ENCODE peak calls at places on chromosomes 12 and 14, in eight cellular contexts. N is astrocyte of the spinal cord, C is HFF-Myc, L is skeletal muscle cell, B is adipocyte, V is COLO829, K is caudate nucleus, D is T-cell. G is an unnamed sample.

GRCh38 chr12:103858953-103859601 is 18.0 kb upstream of the NT5DC3 start:
- DNase-seq in L (peak), K (no peak), V (peak), C (peak), N (peak), D (no peak), B (peak), G (no peak)

GRCh38 chr12:46698003-46698402 is 127.8 kb downstream of the SLC38A4 start:
- DNase-seq in V (no peak), L (no peak), C (no peak), K (no peak), B (no peak), D (no peak), N (no peak), G (no peak)

GRCh38 chr14:51367600-51367931 is 127.5 kb downstream of the TMX1 start:
- DNase-seq in C (peak), V (no peak), L (peak), B (peak), K (no peak), N (peak), D (no peak), G (no peak)

GRCh38 chr12:107359382-107359781 is 266.0 kb upstream of the CRY1 start:
- DNase-seq in L (no peak), V (no peak), B (peak), D (no peak), C (no peak), N (peak), K (no peak), G (no peak)

GRCh38 chr12:76470028-76470939 is 89.3 kb downstream of the OSBPL8 start:
- DNase-seq in K (peak), C (peak), L (peak), D (no peak), N (peak), B (peak), V (peak), G (peak)

GRCh38 chr12:55806982-55807381 is 10.5 kb downstream of the SARNP start:
- DNase-seq in C (no peak), D (no peak), N (no peak), V (no peak), B (no peak), K (no peak), L (no peak), G (no peak)

GRCh38 chr12:47276253-47277070 is 196.7 kb upstream of the AMIGO2 start:
- DNase-seq in K (no peak), D (peak), V (no peak), L (peak), N (peak), C (peak), B (peak), G (no peak)

GRCh38 chr12:108565976-108566375 is 3.6 kb downstream of the ISCU start:
- DNase-seq in B (peak), V (peak), K (no peak), N (peak), D (peak), C (no peak), L (peak), G (no peak)

GRCh38 chr12:67173258-67173657 is 95.9 kb upstream of the CAND1 start:
- DNase-seq in C (no peak), B (no peak), K (no peak), L (no peak), D (no peak), N (no peak), V (no peak), G (no peak)

GRCh38 chr14:88683119-88683518 is 109.6 kb downstream of the EML5 start:
- DNase-seq in D (no peak), V (no peak), L (no peak), K (no peak), N (no peak), C (peak), B (no peak), G (no peak)

GRCh38 chr14:28542040-28542439 is 224.5 kb upstream of the FOXG1 start:
- DNase-seq in D (no peak), C (no peak), K (no peak), B (peak), V (no peak), L (peak), N (peak), G (no peak)

GRCh38 chr12:130339946-130340345 is 2.3 kb downstream of the PIWIL1 start:
- DNase-seq in K (no peak), L (no peak), N (no peak), C (no peak), V (no peak), B (no peak), D (no peak), G (no peak)

GRCh38 chr12:42854826-42855225 is 265.3 kb upstream of the PRICKLE1 start:
- DNase-seq in L (no peak), B (no peak), V (no peak), D (no peak), K (no peak), N (no peak), C (no peak), G (no peak)

GRCh38 chr12:45234134-45234865 is 18.4 kb downstream of the ANO6 start:
- DNase-seq in L (peak), K (no peak), N (peak), V (peak), D (no peak), B (peak), C (peak), G (peak)

GRCh38 chr12:113837059-113837458 is 129.1 kb downstream of the RBM19 start:
- DNase-seq in V (no peak), K (no peak), C (no peak), D (no peak), B (no peak), L (peak), N (no peak), G (no peak)

GRCh38 chr12:1044697-1045096 is 53.7 kb downstream of the ERC1 start:
- DNase-seq in B (peak), D (no peak), N (peak), C (no peak), K (no peak), V (peak), L (no peak), G (no peak)

GRCh38 chr12:62162214-62162613 is 98.0 kb upstream of the USP15 start:
- DNase-seq in D (no peak), N (no peak), L (no peak), V (no peak), B (no peak), K (no peak), C (no peak), G (no peak)

GRCh38 chr12:107749094-107749493 is 11.8 kb downstream of the PRDM4 start:
- DNase-seq in C (no peak), L (no peak), D (no peak), B (peak), N (peak), K (no peak), V (no peak), G (no peak)

GRCh38 chr12:97512696-97513095 is 50.1 kb downstream of the RMST start:
- DNase-seq in B (no peak), N (no peak), V (no peak), C (no peak), K (no peak), D (no peak), L (no peak), G (no peak)

GRCh38 chr14:35144029-35144428 is 21.7 kb downstream of the PRORP start:
- DNase-seq in V (no peak), D (no peak), C (no peak), N (no peak), B (no peak), K (no peak), L (no peak), G (no peak)

GRCh38 chr12:51393676-51394545 is 2.7 kb upstream of the GALNT6 start:
- DNase-seq in C (peak), L (peak), V (no peak), K (no peak), B (peak), D (peak), N (peak), G (no peak)

GRCh38 chr12:113655919-113656318 is 184.2 kb upstream of the LHX5 start:
- DNase-seq in D (no peak), V (no peak), N (no peak), B (no peak), L (no peak), K (no peak), C (no peak), G (no peak)

GRCh38 chr14:94132285-94132887 is 3.0 kb upstream of the IFI27L2 start:
- DNase-seq in K (peak), D (peak), B (peak), C (no peak), V (peak), N (peak), L (no peak), G (peak)

GRCh38 chr12:9615420-9616135 is 7.9 kb upstream of the KLRB1 start:
- DNase-seq in K (no peak), B (no peak), L (no peak), V (no peak), N (no peak), C (no peak), D (no peak), G (no peak)

GRCh38 chr14:51006781-51007211 is 62.5 kb upstream of the PYGL start:
- DNase-seq in K (peak), D (no peak), B (peak), C (peak), L (peak), N (peak), V (peak), G (peak)

GRCh38 chr14:52961060-52961639 is 10.3 kb upstream of the FERMT2 start:
- DNase-seq in B (peak), K (no peak), C (peak), N (peak), V (peak), D (peak), L (peak), G (peak)

GRCh38 chr12:109598428-109598854 is 24.8 kb downstream of the MVK start:
- DNase-seq in D (no peak), N (no peak), B (no peak), L (no peak), K (no peak), V (no peak), C (no peak), G (no peak)

GRCh38 chr12:14010989-14011388 is 29.6 kb upstream of the GRIN2B start:
- DNase-seq in V (no peak), K (no peak), B (no peak), L (no peak), C (no peak), N (no peak), D (no peak), G (no peak)

GRCh38 chr14:22336031-22336430 is 253.0 kb downstream of the DAD1 start:
- DNase-seq in K (no peak), L (no peak), D (no peak), C (no peak), N (no peak), V (no peak), B (no peak), G (no peak)

GRCh38 chr12:19388131-19388549 is 51.2 kb upstream of the AEBP2 start:
- DNase-seq in K (no peak), L (peak), V (no peak), N (no peak), C (no peak), B (peak), D (no peak), G (no peak)

GRCh38 chr12:13211859-13212664 is 15.5 kb downstream of the EMP1 start:
- DNase-seq in V (peak), N (peak), D (peak), L (no peak), B (peak), C (no peak), K (peak), G (peak)

GRCh38 chr14:70663707-70664179 is 22.0 kb downstream of the TTC9 start:
- DNase-seq in K (no peak), L (no peak), N (no peak), C (no peak), D (no peak), V (no peak), B (peak), G (no peak)

GRCh38 chr14:99118946-99119345 is 153.1 kb downstream of the BCL11B start:
- DNase-seq in C (no peak), L (no peak), N (no peak), V (no peak), B (no peak), D (no peak), K (no peak), G (no peak)

GRCh38 chr14:46734287-46734686 is 82.7 kb upstream of the RPL10L start:
- DNase-seq in N (no peak), C (no peak), B (no peak), V (no peak), D (no peak), L (no peak), K (no peak), G (no peak)

GRCh38 chr12:107225626-107226025 is 132.3 kb upstream of the CRY1 start:
- DNase-seq in K (no peak), N (peak), B (peak), L (no peak), V (no peak), D (no peak), C (no peak), G (no peak)

GRCh38 chr12:104856548-104856947 is 101.5 kb downstream of the SLC41A2 start:
- DNase-seq in C (no peak), V (no peak), D (no peak), N (no peak), K (no peak), B (no peak), L (no peak), G (no peak)

GRCh38 chr14:99189201-99189801 is 82.7 kb downstream of the BCL11B start:
- DNase-seq in C (no peak), V (no peak), N (no peak), L (no peak), B (no peak), D (peak), K (no peak), G (no peak)

GRCh38 chr12:88371416-88372183 is 208.7 kb downstream of the KITLG start:
- DNase-seq in B (peak), V (no peak), D (no peak), L (peak), N (peak), K (no peak), C (no peak), G (no peak)

G was measured in putamen.